ENCODE peak calls at places on chromosomes 4 and X, in six cellular contexts. S is H1, M is IMR-90, L is neuronal stem cell, C is H9, X is mesenchymal stem cell. N is an unnamed sample.

GRCh38 chrX:27451324-27451723 is 11.8 kb downstream of the PPP4R3C start:
- DNase-seq in S (no peak), M (no peak), L (no peak), C (no peak), X (no peak), N (no peak)

GRCh38 chr4:159425749-159426376 is 323.0 kb downstream of the RAPGEF2 start:
- DNase-seq in S (no peak), M (peak; percentile 27), L (no peak), C (no peak), X (no peak), N (peak; percentile 64)

GRCh38 chrX:65903750-65904149 is 136.1 kb downstream of the VSIG4 start:
- DNase-seq in S (no peak), M (no peak), L (no peak), C (no peak), X (no peak), N (no peak)

GRCh38 chr4:40573593-40574311 is 55.9 kb downstream of the RBM47 start:
- DNase-seq in S (no peak), M (peak; percentile 22), L (no peak), C (no peak), X (no peak), N (no peak)

GRCh38 chr4:38663021-38663800 is 788 bp upstream of the KLF3 start:
- DNase-seq in S (peak; percentile 72), M (no peak), L (peak; percentile 58), C (peak; percentile 45), X (no peak), N (peak; percentile 70)

GRCh38 chrX:44944894-44945293 is 71.9 kb downstream of the KDM6A start:
- DNase-seq in S (no peak), M (no peak), L (no peak), C (no peak), X (no peak), N (no peak)

GRCh38 chr4:38782452-38783108 is at the start of gene TLR10:
- DNase-seq in S (no peak), M (peak; percentile 52), L (peak; percentile 37), C (peak; percentile 36), X (peak; percentile 49), N (peak; percentile 43)

GRCh38 chr4:38141808-38142500 is 181.8 kb downstream of the PTTG2 start:
- DNase-seq in S (no peak), M (peak; percentile 86), L (no peak), C (no peak), X (peak; percentile 82), N (no peak)

GRCh38 chr4:48341776-48342558 is 638 bp downstream of the SLAIN2 start:
- DNase-seq in S (peak; percentile 80), M (peak; percentile 28), L (peak; percentile 61), C (peak; percentile 67), X (peak; percentile 58), N (peak; percentile 74)

GRCh38 chrX:79568309-79568708 is 201.2 kb upstream of the ITM2A start:
- DNase-seq in S (no peak), M (no peak), L (no peak), C (no peak), X (no peak), N (no peak)

GRCh38 chrX:155179343-155179997 is 36.8 kb upstream of the VBP1 start:
- DNase-seq in S (no peak), M (no peak), L (no peak), C (no peak), X (no peak), N (no peak)

GRCh38 chr4:155587766-155588165 is 78.9 kb upstream of the GUCY1A1 start:
- DNase-seq in S (no peak), M (no peak), L (no peak), C (no peak), X (no peak), N (no peak)

GRCh38 chrX:51098046-51098445 is 187.5 kb downstream of the BMP15 start:
- DNase-seq in S (no peak), M (no peak), L (no peak), C (no peak), X (no peak), N (no peak)

DNA sequence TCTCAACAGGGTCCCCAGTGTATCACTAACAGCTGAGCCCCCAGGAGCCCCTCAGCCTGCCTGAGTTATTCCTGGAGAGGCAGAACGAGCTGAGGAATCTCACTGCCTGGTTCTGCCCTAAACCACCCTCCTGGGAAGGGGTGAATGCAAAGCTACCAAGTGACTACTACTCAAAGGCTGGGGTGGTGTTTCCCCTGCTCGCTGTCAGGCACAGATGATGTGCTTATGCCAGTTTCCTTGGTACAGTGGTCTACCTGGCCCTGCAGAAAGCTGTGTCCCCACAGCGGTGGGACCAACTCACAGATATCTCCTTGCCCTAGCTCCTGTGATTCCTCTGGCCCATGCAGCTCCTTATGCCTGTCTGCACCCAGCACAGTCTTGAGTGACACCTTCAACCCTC is 35.4 kb upstream of the ASMTL start:
- DNase-seq in S (no peak), M (no peak), L (no peak), C (no peak), X (no peak), N (no peak)
- H3K9ac ChIP-seq in S (no peak overlapping the region), M (no peak overlapping the region), L (peak overlapping the region; percentile 45), C (no peak overlapping the region), X (no peak overlapping the region), N (no peak overlapping the region)

GRCh38 chr4:99868126-99868596 is 26.1 kb downstream of the LAMTOR3 start:
- DNase-seq in S (no peak), M (peak; percentile 25), L (no peak), C (peak; percentile 32), X (peak; percentile 6), N (peak; percentile 64)
- H2AK5ac ChIP-seq in S (no peak overlapping the region), M (no peak overlapping the region), L (no peak overlapping the region), C (no peak overlapping the region), X (no peak overlapping the region), N (no peak overlapping the region)

GRCh38 chr4:108081251-108081650 is 87.5 kb downstream of the LEF1 start:
- DNase-seq in S (no peak), M (no peak), L (no peak), C (no peak), X (no peak), N (no peak)
- H3K9ac ChIP-seq in S (no peak overlapping the region), M (no peak overlapping the region), L (peak overlapping the region; percentile 9), C (no peak overlapping the region), X (no peak overlapping the region), N (no peak overlapping the region)

DNA sequence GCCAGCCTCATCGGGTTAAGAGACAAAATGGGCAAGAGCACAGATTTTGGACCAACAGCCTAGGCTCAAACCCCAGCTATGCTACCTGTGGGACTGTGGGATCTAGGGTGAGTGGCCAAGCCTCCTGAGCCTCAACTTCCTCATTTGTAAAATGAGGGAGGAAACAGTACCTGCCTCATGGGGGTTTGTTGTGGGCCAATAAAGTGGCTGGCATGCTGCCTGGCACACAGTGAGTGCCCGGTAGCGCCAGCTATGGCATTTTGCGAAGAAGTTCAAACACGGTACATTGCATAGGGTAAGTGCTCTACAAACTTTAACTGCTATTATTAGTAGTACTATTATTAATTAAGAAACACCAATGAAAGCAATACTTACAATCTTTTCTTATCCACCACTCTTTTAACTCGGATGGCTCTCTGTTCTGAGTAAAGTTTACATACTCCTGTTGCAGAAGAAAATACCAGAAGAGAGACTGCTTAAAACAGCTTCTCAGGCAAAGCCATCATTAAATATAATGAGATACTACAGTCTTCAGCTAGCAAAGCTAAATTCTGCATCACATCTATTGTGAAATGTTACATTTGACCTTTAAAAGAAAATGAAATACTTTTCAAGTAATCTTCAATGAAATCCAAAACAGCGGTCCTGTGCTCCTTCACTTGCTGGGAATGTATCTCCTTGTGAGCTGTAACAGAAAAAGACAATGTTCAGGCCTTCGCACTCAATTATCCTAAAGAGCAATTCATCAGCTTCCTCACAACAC is 70.1 kb downstream of the NSG1 start:
- DNase-seq in S (no peak), M (no peak), L (no peak), C (no peak), X (no peak), N (no peak)
- H2AK5ac ChIP-seq in S (peak overlapping the region; percentile 28), M (no peak overlapping the region), L (no peak overlapping the region), C (no peak overlapping the region), X (no peak overlapping the region), N (no peak overlapping the region)

DNA sequence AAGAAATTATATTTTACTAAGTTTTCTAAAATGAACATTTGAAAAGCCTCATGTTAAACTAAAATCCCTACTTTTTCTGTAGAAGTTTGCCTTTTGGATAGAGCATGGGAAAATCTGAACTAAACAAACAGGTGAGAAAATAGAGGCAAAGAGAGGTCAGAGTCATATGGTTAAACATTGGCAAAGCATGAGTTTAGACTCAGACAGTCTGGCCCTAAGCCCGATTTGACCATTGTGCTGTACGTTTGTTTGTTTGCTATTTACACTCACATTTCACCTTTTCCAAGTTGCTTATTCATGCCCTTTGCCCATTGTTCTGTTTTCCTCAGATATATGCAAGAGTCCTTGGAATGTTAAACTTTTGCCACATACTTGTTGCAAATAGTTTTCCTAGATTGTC is 85.4 kb downstream of the TIGD2 start:
- DNase-seq in S (no peak), M (no peak), L (no peak), C (no peak), X (no peak), N (peak; percentile 75)
- H3K9ac ChIP-seq in S (no peak overlapping the region), M (no peak overlapping the region), L (no peak overlapping the region), C (no peak overlapping the region), X (no peak overlapping the region), N (no peak overlapping the region)

GRCh38 chr4:165328101-165328425 is 594 bp downstream of the MSMO1 start:
- DNase-seq in S (no peak), M (no peak), L (no peak), C (no peak), X (no peak), N (no peak)
- H2AK5ac ChIP-seq in S (peak overlapping the region; percentile 14), M (peak overlapping the region; percentile 59), L (no peak overlapping the region), C (peak overlapping the region; percentile 16), X (no peak overlapping the region), N (peak overlapping the region; percentile 16)

GRCh38 chr4:111011458-111011857 is 388.6 kb upstream of the PITX2 start:
- DNase-seq in S (no peak), M (no peak), L (no peak), C (peak; percentile 55), X (no peak), N (no peak)

GRCh38 chr4:111018231-111018630 is 395.4 kb upstream of the PITX2 start:
- DNase-seq in S (no peak), M (no peak), L (no peak), C (no peak), X (no peak), N (no peak)

GRCh38 chr4:111013846-111014245 is 391.0 kb upstream of the PITX2 start:
- DNase-seq in S (no peak), M (no peak), L (no peak), C (no peak), X (no peak), N (no peak)

GRCh38 chr4:111016416-111016815 is 393.5 kb upstream of the PITX2 start:
- DNase-seq in S (no peak), M (no peak), L (peak; percentile 15), C (no peak), X (no peak), N (no peak)

DNA sequence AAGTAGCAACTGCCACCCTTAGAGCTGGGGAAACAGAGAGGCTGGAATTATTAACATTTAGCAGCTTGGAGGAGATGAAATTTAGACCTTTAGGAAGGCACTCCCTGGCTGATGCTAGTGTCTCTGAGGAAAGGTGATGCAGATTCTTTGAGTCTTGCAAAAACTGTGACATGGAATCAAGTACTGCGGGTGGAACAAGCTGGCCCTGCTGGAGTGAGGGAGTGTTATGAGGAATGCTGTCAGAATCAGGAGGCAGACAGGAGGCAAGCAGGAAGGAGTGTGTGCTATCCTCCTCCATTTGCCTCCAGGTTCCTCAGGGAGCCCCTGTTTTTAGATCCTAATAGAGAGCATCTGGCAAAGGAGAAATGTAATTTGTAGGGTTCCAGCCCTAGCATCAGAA is 391.7 kb upstream of the PITX2 start:
- DNase-seq in S (no peak), M (no peak), L (no peak), C (no peak), X (no peak), N (no peak)
- H3K9ac ChIP-seq in S (no peak overlapping the region), M (no peak overlapping the region), L (no peak overlapping the region), C (no peak overlapping the region), X (no peak overlapping the region), N (no peak overlapping the region)